ENCODE peak calls at places on chromosomes 16 and 17, in nine cellular contexts. E, K, M, O, V, R, C, H and T are unnamed samples.
A peak's percentile ranks its signal among the peaks of the same experiment; 100 is the strongest.

GRCh38 chr17:66964083-66964771 is at the start of gene CACNG4:
- DNase-seq in E (no peak), K (no peak), M (no peak), O (peak; percentile 59), V (no peak), R (no peak), C (no peak), H (peak; percentile 62), T (no peak)

GRCh38 chr16:68642436-68643064 is 2.6 kb upstream of the CDH3 start:
- DNase-seq in E (peak; percentile 38), K (no peak), M (peak; percentile 28), O (peak; percentile 53), V (no peak), R (no peak), C (no peak), H (peak; percentile 93), T (no peak)

GRCh38 chr17:52145496-52145895 is 13.0 kb downstream of the CA10 start:
- DNase-seq in E (no peak), K (no peak), M (no peak), O (no peak), V (no peak), R (no peak), C (no peak), H (peak; percentile 65), T (no peak)

GRCh38 chr16:87234601-87235000 is 82.6 kb downstream of the C16orf95 start:
- DNase-seq in E (no peak), K (no peak), M (no peak), O (no peak), V (no peak), R (no peak), C (no peak), H (no peak), T (no peak)

GRCh38 chr16:49838361-49838638 is 17.6 kb downstream of the ZNF423 start:
- DNase-seq in E (no peak), K (no peak), M (no peak), O (no peak), V (no peak), R (no peak), C (no peak), H (no peak), T (no peak)

GRCh38 chr17:37160940-37161339 is 212.2 kb downstream of the AATF start:
- DNase-seq in E (peak; percentile 62), K (no peak), M (no peak), O (no peak), V (peak; percentile 57), R (no peak), C (no peak), H (no peak), T (no peak)

GRCh38 chr16:19810817-19811731 is 73.6 kb downstream of the GPRC5B start:
- DNase-seq in E (peak; percentile 84), K (no peak), M (no peak), O (no peak), V (peak; percentile 84), R (no peak), C (no peak), H (no peak), T (no peak)

GRCh38 chr17:52071712-52072111 is 86.8 kb downstream of the CA10 start:
- DNase-seq in E (no peak), K (no peak), M (no peak), O (no peak), V (no peak), R (no peak), C (no peak), H (no peak), T (no peak)

GRCh38 chr16:55701442-55702319 is 45.9 kb downstream of the SLC6A2 start:
- DNase-seq in E (peak; percentile 54), K (peak; percentile 18), M (peak; percentile 61), O (peak; percentile 61), V (peak; percentile 54), R (no peak), C (peak; percentile 68), H (peak; percentile 70), T (peak; percentile 7)

GRCh38 chr17:48542114-48542955 is 2.6 kb downstream of the HOXB2 start:
- DNase-seq in E (peak; percentile 60), K (peak; percentile 30), M (peak; percentile 33), O (no peak), V (peak; percentile 60), R (no peak), C (no peak), H (no peak), T (no peak)

GRCh38 chr17:48544356-48545021 is 420 bp downstream of the HOXB2 start:
- DNase-seq in E (peak; percentile 89), K (peak; percentile 34), M (peak; percentile 29), O (peak; percentile 91), V (peak; percentile 84), R (peak; percentile 81), C (no peak), H (no peak), T (no peak)

GRCh38 chr17:48545022-48545376 is at the start of gene HOXB2:
- DNase-seq in E (peak; percentile 67), K (no peak), M (no peak), O (peak; percentile 84), V (peak; percentile 68), R (no peak), C (no peak), H (no peak), T (no peak)

GRCh38 chr17:48542956-48543853 is 1.7 kb downstream of the HOXB2 start:
- DNase-seq in E (peak; percentile 65), K (peak; percentile 53), M (peak; percentile 61), O (peak; percentile 67), V (peak; percentile 63), R (peak; percentile 63), C (no peak), H (peak; percentile 72), T (no peak)

DNA sequence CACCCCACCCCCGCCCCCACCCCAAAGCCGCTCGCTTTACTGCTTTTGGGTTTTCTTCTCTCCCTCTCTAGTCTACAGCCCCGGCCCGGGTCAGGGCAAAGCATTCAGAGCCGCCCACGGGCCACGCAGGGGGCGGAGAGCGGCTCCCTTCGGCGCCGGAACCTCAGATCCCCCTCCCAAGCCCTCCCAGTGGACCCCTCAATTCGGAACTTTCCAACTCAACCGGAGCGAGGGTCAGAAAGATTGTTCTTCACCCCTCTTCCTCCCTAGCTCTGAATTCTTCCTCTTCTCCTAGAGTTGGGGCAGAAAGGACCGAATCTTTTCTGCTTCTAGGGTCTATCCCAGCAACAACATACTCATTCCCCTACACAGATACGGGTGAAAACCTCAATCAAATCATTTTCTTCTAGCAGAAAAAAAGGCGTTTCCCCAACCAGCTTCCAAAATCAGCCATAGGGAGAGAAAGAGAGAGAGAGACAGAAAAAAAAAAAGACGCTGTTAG is 1.0 kb downstream of the HOXB2 start:
- DNase-seq in E (peak; percentile 52), K (no peak), M (no peak), O (no peak), V (no peak), R (no peak), C (no peak), H (no peak), T (no peak)
- H3K4me3 ChIP-seq in E (peak overlapping the region; percentile 90), K (peak overlapping the region; percentile 80), M (peak overlapping the region; percentile 52), O (peak overlapping the region; percentile 85), V (peak overlapping the region; percentile 74), R (peak overlapping the region; percentile 95), C (no peak overlapping the region), H (no peak overlapping the region), T (no peak overlapping the region)

GRCh38 chr16:3066440-3066748 is 954 bp downstream of the IL32 start:
- DNase-seq in E (no peak), K (no peak), M (no peak), O (no peak), V (no peak), R (no peak), C (no peak), H (no peak), T (no peak)
- H3K4me3 ChIP-seq in E (no peak overlapping the region), K (peak overlapping the region; percentile 100), M (no peak overlapping the region), O (no peak overlapping the region), V (peak overlapping the region; percentile 58), R (peak overlapping the region; percentile 46), C (no peak overlapping the region), H (no peak overlapping the region), T (no peak overlapping the region)

DNA sequence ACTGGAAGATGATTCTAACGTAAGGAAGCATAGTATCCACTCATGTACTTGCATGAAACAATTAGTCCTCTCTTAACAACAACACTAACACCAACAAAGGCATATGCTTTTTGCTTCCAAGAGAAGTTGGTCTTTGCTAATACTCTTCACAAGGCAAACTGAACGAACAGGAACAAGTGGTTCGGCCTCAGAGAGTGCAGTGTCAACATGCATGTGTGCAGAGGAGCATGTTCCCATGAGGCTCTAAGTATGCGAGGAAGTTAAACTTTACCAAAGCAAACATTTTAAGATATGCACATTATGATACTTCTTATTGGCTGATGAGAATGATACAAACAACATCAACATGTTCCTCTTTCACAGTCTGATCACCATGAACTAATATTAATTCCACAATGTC is 285.3 kb upstream of the IRX5 start:
- DNase-seq in E (no peak), K (no peak), M (no peak), O (no peak), V (no peak), R (no peak), C (no peak), H (no peak), T (peak; percentile 98)
- H3K4me3 ChIP-seq in E (no peak overlapping the region), K (no peak overlapping the region), M (no peak overlapping the region), O (no peak overlapping the region), V (no peak overlapping the region), R (no peak overlapping the region), C (no peak overlapping the region), H (no peak overlapping the region), T (no peak overlapping the region)

GRCh38 chr16:78446486-78446885 is 347.0 kb downstream of the WWOX start:
- DNase-seq in E (no peak), K (no peak), M (no peak), O (no peak), V (no peak), R (no peak), C (no peak), H (no peak), T (no peak)

GRCh38 chr16:78447164-78447563 is 347.7 kb downstream of the WWOX start:
- DNase-seq in E (no peak), K (no peak), M (no peak), O (no peak), V (no peak), R (no peak), C (no peak), H (no peak), T (no peak)

GRCh38 chr16:78441298-78441697 is 341.8 kb downstream of the WWOX start:
- DNase-seq in E (no peak), K (no peak), M (no peak), O (no peak), V (no peak), R (no peak), C (no peak), H (peak; percentile 69), T (no peak)

GRCh38 chr16:78443300-78443604 is 343.8 kb downstream of the WWOX start:
- DNase-seq in E (no peak), K (no peak), M (no peak), O (no peak), V (no peak), R (no peak), C (no peak), H (no peak), T (no peak)

DNA sequence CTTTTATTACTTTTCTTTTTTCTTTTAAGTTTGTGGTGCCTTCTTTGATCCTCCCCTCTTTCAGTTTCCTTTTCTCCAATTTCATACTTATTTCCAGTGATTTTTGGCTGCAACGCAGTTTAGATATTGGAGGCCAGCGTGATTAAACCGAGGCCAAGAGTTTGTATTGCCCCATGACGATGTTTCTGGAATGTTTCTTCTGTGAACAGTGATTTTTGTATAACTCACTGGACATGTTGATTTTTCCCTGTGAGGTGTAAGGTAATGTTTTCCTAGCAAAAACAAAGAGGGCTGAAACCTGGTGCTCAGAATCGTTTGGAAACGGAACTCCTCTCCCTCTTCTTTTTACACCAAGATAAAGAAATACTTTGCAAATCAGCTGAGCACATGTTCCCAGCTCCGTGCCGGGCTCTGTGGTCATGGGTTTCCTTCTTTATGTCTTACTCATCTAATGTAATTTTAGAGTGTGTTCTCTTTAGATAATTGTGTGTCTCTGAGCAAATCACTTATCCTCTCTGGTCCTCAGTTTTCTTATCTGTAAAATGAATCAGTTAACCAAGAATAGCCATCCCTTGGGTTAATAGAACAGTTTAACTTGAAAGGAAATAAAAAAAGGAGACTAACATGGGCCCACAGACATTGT is 344.4 kb downstream of the WWOX start:
- DNase-seq in E (peak; percentile 41), K (no peak), M (peak; percentile 34), O (no peak), V (peak; percentile 18), R (no peak), C (no peak), H (no peak), T (no peak)
- H3K4me3 ChIP-seq in E (no peak overlapping the region), K (no peak overlapping the region), M (no peak overlapping the region), O (no peak overlapping the region), V (no peak overlapping the region), R (no peak overlapping the region), C (no peak overlapping the region), H (no peak overlapping the region), T (no peak overlapping the region)